ENCODE peak calls at places on chromosome X, in six cellular contexts. One of them, this sample, is unnamed.

GRCh38 chrX:13622565-13622964 is 30.4 kb upstream of the TCEANC start:
- DNase-seq in iris pigment epithelial cell: no peak
- DNase-seq in Calu3: no peak
- DNase-seq in gastrocnemius medialis: no peak
- DNase-seq in HCEC 1CT: no peak
- DNase-seq in CD14-positive monocyte: no peak
- DNase-seq in this sample: no peak

GRCh38 chrX:133859860-133860259 is 125.5 kb downstream of the GPC3 start:
- DNase-seq in iris pigment epithelial cell: peak
- DNase-seq in Calu3: no peak
- DNase-seq in gastrocnemius medialis: peak
- DNase-seq in HCEC 1CT: no peak
- DNase-seq in CD14-positive monocyte: no peak
- DNase-seq in this sample: no peak

GRCh38 chrX:123425904-123426303 is 241.8 kb downstream of the GRIA3 start:
- DNase-seq in iris pigment epithelial cell: no peak
- DNase-seq in Calu3: no peak
- DNase-seq in gastrocnemius medialis: no peak
- DNase-seq in HCEC 1CT: no peak
- DNase-seq in CD14-positive monocyte: no peak
- DNase-seq in this sample: no peak

GRCh38 chrX:115413246-115413878 is 123.8 kb downstream of the LUZP4 start:
- DNase-seq in iris pigment epithelial cell: peak
- DNase-seq in Calu3: no peak
- DNase-seq in gastrocnemius medialis: no peak
- DNase-seq in HCEC 1CT: peak
- DNase-seq in CD14-positive monocyte: no peak
- DNase-seq in this sample: no peak

GRCh38 chrX:135345328-135345645 is 36.0 kb downstream of the ETDC start:
- DNase-seq in iris pigment epithelial cell: peak
- DNase-seq in Calu3: peak
- DNase-seq in gastrocnemius medialis: peak
- DNase-seq in HCEC 1CT: peak
- DNase-seq in CD14-positive monocyte: no peak
- DNase-seq in this sample: no peak

GRCh38 chrX:39903343-39903742 is 194.4 kb downstream of the BCOR start:
- DNase-seq in iris pigment epithelial cell: peak
- DNase-seq in Calu3: no peak
- DNase-seq in gastrocnemius medialis: no peak
- DNase-seq in HCEC 1CT: peak
- DNase-seq in CD14-positive monocyte: no peak
- DNase-seq in this sample: no peak

GRCh38 chrX:84441143-84441542 is 61.1 kb downstream of the HDX start:
- DNase-seq in iris pigment epithelial cell: peak
- DNase-seq in Calu3: no peak
- DNase-seq in gastrocnemius medialis: no peak
- DNase-seq in HCEC 1CT: peak
- DNase-seq in CD14-positive monocyte: no peak
- DNase-seq in this sample: no peak

GRCh38 chrX:40871385-40872082 is 136.2 kb upstream of the MED14 start:
- DNase-seq in iris pigment epithelial cell: peak
- DNase-seq in Calu3: no peak
- DNase-seq in gastrocnemius medialis: no peak
- DNase-seq in HCEC 1CT: no peak
- DNase-seq in CD14-positive monocyte: no peak
- DNase-seq in this sample: no peak

GRCh38 chrX:154443479-154443910 is 446 bp upstream of the FAM50A start:
- DNase-seq in iris pigment epithelial cell: no peak
- DNase-seq in Calu3: no peak
- DNase-seq in gastrocnemius medialis: no peak
- DNase-seq in HCEC 1CT: no peak
- DNase-seq in CD14-positive monocyte: no peak
- DNase-seq in this sample: no peak

GRCh38 chrX:153055827-153056748 is at the start of gene PNMA3:
- DNase-seq in iris pigment epithelial cell: no peak
- DNase-seq in Calu3: no peak
- DNase-seq in gastrocnemius medialis: no peak
- DNase-seq in HCEC 1CT: no peak
- DNase-seq in CD14-positive monocyte: no peak
- DNase-seq in this sample: no peak

GRCh38 chrX:41499195-41499594 is 52.1 kb downstream of the NYX start:
- DNase-seq in iris pigment epithelial cell: no peak
- DNase-seq in Calu3: no peak
- DNase-seq in gastrocnemius medialis: no peak
- DNase-seq in HCEC 1CT: no peak
- DNase-seq in CD14-positive monocyte: no peak
- DNase-seq in this sample: no peak

GRCh38 chrX:13898084-13898483 is 81.2 kb upstream of the GPM6B start:
- DNase-seq in iris pigment epithelial cell: peak
- DNase-seq in Calu3: no peak
- DNase-seq in gastrocnemius medialis: no peak
- DNase-seq in HCEC 1CT: peak
- DNase-seq in CD14-positive monocyte: no peak
- DNase-seq in this sample: no peak

This sample was measured in mucosa of gallbladder.